ENCODE peak calls at places on chromosomes 1 and 21, in seven cellular contexts. G is uterus, E is nephron progenitor cell, B is foreskin fibroblast, C is fibroblast of gingiva, I is GM03348, V is BJ. S is an unnamed sample.
A peak's percentile ranks its signal among the peaks of the same experiment; 100 is the strongest.

GRCh38 chr1:51961231-51961630 is 29.3 kb downstream of the RAB3B start:
- DNase-seq in G (no peak), E (no peak), B (no peak), C (no peak), I (no peak), V (no peak), S (no peak)

GRCh38 chr21:22795644-22796043 is 1797.4 kb downstream of the NCAM2 start:
- DNase-seq in G (no peak), E (no peak), B (no peak), C (no peak), I (no peak), V (no peak), S (no peak)

GRCh38 chr1:27070390-27071048 is 57.9 kb upstream of the TENT5B start:
- DNase-seq in G (no peak), E (no peak), B (no peak), C (no peak), I (no peak), V (no peak), S (no peak)

GRCh38 chr1:239575113-239575512 is 188.7 kb downstream of the CHRM3 start:
- DNase-seq in G (no peak), E (no peak), B (no peak), C (no peak), I (no peak), V (no peak), S (no peak)

GRCh38 chr1:27959792-27960603 is at the start of gene XKR8:
- DNase-seq in G (peak; percentile 68), E (peak; percentile 86), B (peak; percentile 91), C (peak; percentile 63), I (peak; percentile 98), V (no peak), S (peak; percentile 90)

GRCh38 chr1:41741244-41741643 is 177.5 kb downstream of the HIVEP3 start:
- DNase-seq in G (no peak), E (peak; percentile 20), B (no peak), C (no peak), I (no peak), V (no peak), S (no peak)

GRCh38 chr1:104408268-104408667 is 658.6 kb downstream of the AMY1C start:
- DNase-seq in G (no peak), E (no peak), B (no peak), C (no peak), I (no peak), V (no peak), S (no peak)

GRCh38 chr1:47582891-47583608 is 145.2 kb downstream of the FOXD2 start:
- DNase-seq in G (no peak), E (no peak), B (no peak), C (no peak), I (no peak), V (no peak), S (no peak)

GRCh38 chr1:28606771-28607170 is 14.7 kb downstream of the RAB42 start:
- DNase-seq in G (no peak), E (no peak), B (no peak), C (no peak), I (no peak), V (no peak), S (no peak)

GRCh38 chr1:54081306-54082270 is 28.2 kb downstream of the TCEANC2 start:
- DNase-seq in G (peak; percentile 40), E (peak; percentile 78), B (peak; percentile 76), C (peak; percentile 39), I (peak; percentile 75), V (peak; percentile 1), S (peak; percentile 58)

GRCh38 chr1:101238041-101238515 is 1.3 kb downstream of the S1PR1 start:
- DNase-seq in G (no peak), E (peak; percentile 36), B (no peak), C (no peak), I (peak; percentile 23), V (no peak), S (no peak)

GRCh38 chr1:29708381-29708780 is 472.1 kb downstream of the PTPRU start:
- DNase-seq in G (no peak), E (no peak), B (peak; percentile 84), C (peak; percentile 34), I (no peak), V (no peak), S (no peak)

GRCh38 chr1:10544239-10544638 is 69.5 kb downstream of the PEX14 start:
- DNase-seq in G (no peak), E (no peak), B (no peak), C (no peak), I (no peak), V (no peak), S (no peak)

GRCh38 chr1:69940816-69941215 is 264.6 kb downstream of the LRRC40 start:
- DNase-seq in G (no peak), E (no peak), B (no peak), C (no peak), I (no peak), V (no peak), S (no peak)

GRCh38 chr1:156675271-156675708 is 1.9 kb downstream of the NES start:
- DNase-seq in G (peak; percentile 26), E (no peak), B (peak; percentile 71), C (no peak), I (no peak), V (no peak), S (no peak)

S was measured in left ventricle myocardium superior.